ENCODE peak calls at places on chromosomes 12 and 14, in four cellular contexts. Z, D, L and U are unnamed samples.
A peak's percentile ranks its signal among the peaks of the same experiment; 100 is the strongest.

GRCh38 chr12:93699271-93700141 is 22.3 kb downstream of the CRADD start:
- DNase-seq in D (no peak), L (no peak), Z (no peak), U (no peak)

GRCh38 chr12:6264402-6265037 is 46.0 kb upstream of the PLEKHG6 start:
- DNase-seq in L (no peak), D (no peak), Z (no peak), U (no peak)

GRCh38 chr14:73787760-73788508 is 63.7 kb upstream of the PTGR2 start:
- DNase-seq in D (no peak), L (no peak), Z (no peak), U (no peak)

GRCh38 chr12:69024907-69025306 is 91.9 kb upstream of the CPM start:
- DNase-seq in Z (no peak), D (no peak), L (no peak), U (no peak)

GRCh38 chr12:128078311-128078851 is 188.6 kb upstream of the TMEM132C start:
- DNase-seq in D (no peak), Z (no peak), L (no peak), U (no peak)

GRCh38 chr14:104209985-104210520 is 71.7 kb downstream of the KIF26A start:
- DNase-seq in Z (no peak), L (no peak), D (no peak), U (no peak)

GRCh38 chr14:38490273-38490672 is 234.4 kb upstream of the CLEC14A start:
- DNase-seq in Z (no peak), L (no peak), D (no peak), U (no peak)

GRCh38 chr12:20555771-20556170 is 139.4 kb upstream of the SLCO1C1 start:
- DNase-seq in D (no peak), L (no peak), Z (no peak), U (no peak)

GRCh38 chr12:65881965-65882413 is 57.7 kb downstream of the HMGA2 start:
- DNase-seq in D (no peak), L (peak; percentile 83), Z (peak; percentile 92), U (peak; percentile 95)

GRCh38 chr14:96135285-96135684 is 69.4 kb upstream of the BDKRB2 start:
- DNase-seq in D (no peak), L (no peak), Z (no peak), U (no peak)

GRCh38 chr14:102949801-102950451 is 27.5 kb downstream of the AMN start:
- DNase-seq in D (no peak), Z (peak; percentile 82), L (no peak), U (no peak)

GRCh38 chr12:113858828-113859386 is 107.2 kb downstream of the RBM19 start:
- DNase-seq in L (no peak), D (no peak), Z (no peak), U (no peak)

GRCh38 chr14:79871164-79871563 is 340.1 kb downstream of the DIO2 start:
- DNase-seq in D (no peak), Z (no peak), L (no peak), U (no peak)

GRCh38 chr12:131333136-131333535 is 377.8 kb upstream of the SFSWAP start:
- DNase-seq in D (no peak), Z (no peak), L (no peak), U (no peak)

GRCh38 chr14:93825235-93825553 is 36.9 kb upstream of the PRIMA1 start:
- DNase-seq in D (no peak), L (no peak), Z (no peak), U (no peak)

GRCh38 chr14:105294142-105294597 is 6.6 kb downstream of the BRF1 start:
- DNase-seq in L (no peak), D (peak; percentile 39), Z (no peak), U (no peak)

GRCh38 chr12:50325890-50326391 is 42.6 kb upstream of the LIMA1 start:
- DNase-seq in L (no peak), Z (no peak), D (no peak), U (no peak)

GRCh38 chr12:56983386-56983785 is 23.0 kb downstream of the ZBTB39 start:
- DNase-seq in D (no peak), Z (no peak), L (no peak), U (no peak)

GRCh38 chr12:82730832-82731497 is 44.3 kb downstream of the TMTC2 start:
- DNase-seq in Z (no peak), L (peak; percentile 12), D (no peak), U (no peak)

GRCh38 chr12:104648746-104649145 is 192.0 kb downstream of the CHST11 start:
- DNase-seq in D (no peak), L (no peak), Z (no peak), U (no peak)

GRCh38 chr14:74541225-74541624 is 47.7 kb downstream of the ISCA2 start:
- DNase-seq in Z (no peak), D (no peak), L (no peak), U (no peak)

GRCh38 chr14:99581371-99581770 is 22.6 kb downstream of the CCDC85C start:
- DNase-seq in L (no peak), D (no peak), Z (no peak), U (no peak)

GRCh38 chr14:68495101-68495637 is 297.7 kb downstream of the ZFP36L1 start:
- DNase-seq in Z (no peak), D (no peak), L (no peak), U (no peak)

GRCh38 chr12:105961821-105962671 is 176.7 kb downstream of the NUAK1 start:
- DNase-seq in L (no peak), D (no peak), Z (no peak), U (no peak)

GRCh38 chr12:110658882-110659281 is 30.0 kb downstream of the HVCN1 start:
- DNase-seq in L (no peak), D (no peak), Z (no peak), U (no peak)

GRCh38 chr14:66137076-66137475 is 349.1 kb upstream of the CCDC196 start:
- DNase-seq in L (no peak), D (no peak), Z (no peak), U (no peak)

GRCh38 chr14:68232643-68233055 is 413.1 kb downstream of the RAD51B start:
- DNase-seq in D (no peak), Z (peak; percentile 75), L (peak; percentile 68), U (no peak)

GRCh38 chr12:104006929-104007328 is 41.3 kb downstream of the TDG start:
- DNase-seq in D (no peak), L (no peak), Z (no peak), U (no peak)

GRCh38 chr12:1842183-1842904 is 22.0 kb downstream of the LRTM2 start:
- DNase-seq in Z (peak; percentile 53), D (no peak), L (no peak), U (peak; percentile 74)

GRCh38 chr12:105831372-105831771 is 307.4 kb downstream of the NUAK1 start:
- DNase-seq in L (no peak), Z (no peak), D (no peak), U (no peak)

GRCh38 chr12:117486840-117487659 is 125.6 kb upstream of the NOS1 start:
- DNase-seq in Z (peak; percentile 71), D (no peak), L (no peak), U (no peak)

GRCh38 chr14:69701857-69702256 is 65.1 kb upstream of the SRSF5 start:
- DNase-seq in Z (no peak), D (no peak), L (no peak), U (no peak)

GRCh38 chr14:95072310-95072709 is 85.0 kb downstream of the DICER1 start:
- DNase-seq in Z (no peak), L (no peak), D (no peak), U (no peak)

GRCh38 chr14:59427653-59428578 is 37.3 kb downstream of the GPR135 start:
- DNase-seq in Z (peak; percentile 90), L (peak; percentile 31), D (no peak), U (no peak)

GRCh38 chr12:46445551-46446235 is 73.1 kb upstream of the SLC38A2 start:
- DNase-seq in Z (no peak), D (no peak), L (no peak), U (no peak)

GRCh38 chr12:46442723-46443122 is 70.2 kb upstream of the SLC38A2 start:
- DNase-seq in D (no peak), Z (no peak), L (no peak), U (no peak)

GRCh38 chr12:46445093-46445492 is 72.5 kb upstream of the SLC38A2 start:
- DNase-seq in L (no peak), Z (no peak), D (no peak), U (no peak)

GRCh38 chr12:46442239-46442638 is 69.7 kb upstream of the SLC38A2 start:
- DNase-seq in D (no peak), L (no peak), Z (no peak), U (no peak)

GRCh38 chr12:46443594-46444263 is 71.2 kb upstream of the SLC38A2 start:
- DNase-seq in L (no peak), Z (no peak), D (no peak), U (no peak)
- TF ChIP-seq CTCF in L (no peak), Z (no peak), D (no peak), U (no peak)

DNA sequence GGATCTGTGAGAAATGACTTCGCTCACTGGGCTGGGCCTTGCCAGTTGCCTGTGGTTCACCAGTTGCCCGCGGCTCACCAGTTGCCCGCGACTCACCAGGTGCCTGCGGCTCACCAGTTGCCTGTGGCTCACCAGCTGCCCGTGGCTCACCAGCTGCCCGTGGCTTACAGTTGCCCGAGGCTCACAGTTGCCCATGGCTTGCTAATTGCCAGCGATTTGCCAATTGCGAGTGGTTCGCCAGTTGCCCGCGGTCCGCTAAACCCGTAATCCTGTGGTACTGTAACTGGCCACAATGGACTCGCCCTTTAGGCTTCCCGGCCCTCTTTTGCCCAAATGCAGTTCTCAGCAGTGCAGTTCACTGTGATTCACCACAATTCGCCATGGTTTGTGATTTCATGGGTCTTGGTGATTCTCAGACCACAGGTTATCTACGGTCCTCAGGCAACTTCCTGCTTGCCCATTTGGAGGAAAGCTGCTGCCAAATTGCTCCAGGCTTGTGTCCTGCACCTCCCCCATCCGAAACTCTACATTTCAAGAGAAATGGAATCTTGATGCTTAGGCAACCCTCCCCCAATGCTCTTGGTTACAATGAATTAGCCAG is 15.0 kb upstream of the MEG3 start:
- DNase-seq in D (no peak), Z (no peak), L (no peak), U (no peak)
- H3K9me3 ChIP-seq in D (no peaks in the 10 kb centered on the region), Z (peaks cover 27% of the 10 kb centered on the region), L (no peaks in the 10 kb centered on the region), U (no peaks in the 10 kb centered on the region)

DNA sequence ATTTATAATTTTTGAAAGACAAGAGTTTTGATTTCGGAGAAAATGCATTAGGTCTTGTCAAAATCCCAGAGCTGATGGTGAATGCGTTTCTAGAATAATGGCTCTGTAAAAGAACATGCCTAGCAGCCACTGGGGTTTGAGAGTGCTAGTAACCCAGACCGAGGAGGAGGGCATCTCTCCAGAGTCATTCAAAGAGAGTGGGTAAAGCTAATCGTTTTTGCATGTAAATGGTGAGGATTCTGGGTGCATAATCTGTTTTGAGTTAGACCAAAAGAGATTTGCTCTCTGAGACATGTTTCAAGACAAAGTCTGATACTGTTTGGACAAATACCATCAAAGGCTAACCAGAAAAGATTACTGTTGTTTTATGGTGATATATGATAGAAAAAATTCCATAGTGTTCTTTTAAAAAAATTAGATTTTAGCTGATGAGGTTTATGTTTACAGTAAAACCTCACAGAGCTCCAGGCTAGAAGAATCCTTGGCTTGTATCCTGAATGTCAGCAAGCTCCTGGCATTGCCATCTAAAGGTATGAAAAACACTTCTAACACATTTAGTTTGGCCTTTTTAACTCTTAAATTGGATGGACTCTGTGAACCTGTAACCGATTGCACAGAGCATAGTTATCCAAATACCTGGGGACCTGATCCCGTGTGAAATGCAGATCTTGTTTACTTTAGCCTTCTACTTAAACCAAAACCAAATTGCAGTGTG is 240.9 kb upstream of the DCN start:
- DNase-seq in L (no peak), D (no peak), Z (no peak), U (no peak)
- H3K4me3 ChIP-seq in L (no peak overlapping the region), D (no peak overlapping the region), Z (no peak overlapping the region), U (no peak overlapping the region)

DNA sequence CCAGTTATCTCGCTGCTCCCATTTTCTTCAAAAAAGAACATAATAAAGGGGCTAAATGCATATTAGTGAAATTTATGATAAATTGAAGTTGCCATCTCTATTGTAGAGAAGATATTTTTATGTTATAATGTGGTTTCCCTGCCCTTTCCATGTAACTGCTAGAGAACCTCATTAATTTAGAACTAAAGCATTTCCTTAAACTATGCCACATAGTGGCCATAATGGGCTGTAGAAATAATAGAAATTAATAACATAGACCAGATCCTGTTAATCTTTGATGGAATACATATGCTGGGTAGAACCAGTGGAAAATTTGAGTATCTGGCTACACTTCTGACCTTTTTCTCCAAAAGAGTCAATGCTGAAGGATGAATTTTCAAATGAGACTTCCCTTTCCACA is 376.7 kb downstream of the PDZRN4 start:
- DNase-seq in L (no peak), Z (no peak), D (no peak), U (no peak)
- TF ChIP-seq CTCF in L (no peak), Z (no peak), D (no peak), U (no peak)